ENCODE peak calls at places on chromosomes 4 and X, in four cellular contexts. X is IMR-90, I is H9, S is H1. K is an unnamed sample.
A peak's percentile ranks its signal among the peaks of the same experiment; 100 is the strongest.

GRCh38 chrX:133674726-133675470 is 259.6 kb upstream of the GPC4 start:
- DNase-seq in X (no peak), I (peak; percentile 32), S (no peak), K (peak; percentile 78)

GRCh38 chr4:38125816-38126215 is 165.6 kb downstream of the PTTG2 start:
- DNase-seq in S (no peak), X (peak; percentile 60), I (no peak), K (no peak)

GRCh38 chr4:174314770-174315169 is 31.1 kb downstream of the CEP44 start:
- DNase-seq in X (peak; percentile 65), S (peak; percentile 3), I (peak; percentile 44), K (peak; percentile 82)

GRCh38 chr4:75708218-75708691 is 16.1 kb upstream of the USO1 start:
- DNase-seq in X (no peak), I (no peak), S (no peak), K (peak; percentile 53)

GRCh38 chr4:56307423-56307822 is 79.9 kb downstream of the AASDH start:
- DNase-seq in I (no peak), S (no peak), X (peak; percentile 4), K (no peak)

GRCh38 chrX:106783716-106784115 is 18.8 kb upstream of the TBC1D8B start:
- DNase-seq in X (no peak), S (peak; percentile 17), I (peak; percentile 50), K (peak; percentile 5)

GRCh38 chrX:63513825-63514574 is 162.9 kb upstream of the SPIN4 start:
- DNase-seq in S (no peak), I (no peak), X (peak; percentile 80), K (no peak)

GRCh38 chr4:153153339-153153851 is 50.8 kb upstream of the TRIM2 start:
- DNase-seq in X (peak; percentile 7), I (peak; percentile 75), S (no peak), K (peak; percentile 90)

GRCh38 chrX:153379508-153379907 is 21.6 kb downstream of the PNMA6E start:
- DNase-seq in S (no peak), I (no peak), X (no peak), K (no peak)

GRCh38 chr4:113957961-113958360 is 21.5 kb downstream of the ARSJ start:
- DNase-seq in I (no peak), X (peak; percentile 63), S (no peak), K (no peak)

GRCh38 chrX:11016728-11017127 is 94.4 kb upstream of the HCCS start:
- DNase-seq in S (no peak), X (no peak), I (no peak), K (no peak)

GRCh38 chr4:94452476-94453300 is 946 bp downstream of the PDLIM5 start:
- DNase-seq in I (peak; percentile 78), S (peak; percentile 54), X (peak; percentile 82), K (peak; percentile 91)

GRCh38 chrX:153539171-153539978 is 21.9 kb downstream of the ATP2B3 start:
- DNase-seq in S (peak; percentile 31), I (peak; percentile 81), X (peak; percentile 44), K (peak; percentile 64)

GRCh38 chrX:46588263-46588662 is 14.7 kb downstream of the CHST7 start:
- DNase-seq in X (peak; percentile 68), S (no peak), I (peak; percentile 61), K (peak; percentile 52)

DNA sequence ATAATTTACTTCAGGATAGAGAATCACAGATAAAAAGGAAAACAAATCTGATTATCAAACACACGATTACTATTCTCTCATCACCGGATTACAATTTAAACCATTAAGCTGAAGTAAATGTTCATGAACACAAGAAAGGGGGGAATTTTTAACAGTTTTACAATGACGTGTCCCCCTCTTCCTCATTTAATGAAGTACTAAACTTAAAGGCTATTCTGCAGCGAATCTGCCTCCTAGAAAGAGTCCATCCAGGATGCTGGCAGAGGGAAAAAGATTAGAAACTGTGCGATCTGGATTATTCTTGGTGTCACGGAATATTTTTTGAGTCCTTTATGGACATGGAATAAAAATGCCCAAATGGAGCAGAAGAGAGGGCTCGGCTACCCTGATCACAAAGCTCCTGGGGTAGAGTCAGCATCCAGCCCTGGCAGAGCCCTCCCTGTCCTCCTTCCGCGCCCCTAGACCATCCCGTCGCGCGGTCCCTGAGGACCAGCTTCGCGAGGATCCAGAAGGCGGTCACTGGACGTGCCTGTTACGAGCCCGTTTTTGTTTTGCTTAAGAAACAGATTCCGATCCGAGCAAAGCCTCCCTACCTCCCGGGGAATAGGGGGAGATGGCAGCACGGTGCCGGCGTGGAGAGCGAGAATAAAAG is 1.2 kb downstream of the ELF2 start:
- DNase-seq in X (peak; percentile 41), I (no peak), S (no peak), K (no peak)
- H2BK5ac ChIP-seq in X (no peak overlapping the region), I (no peak overlapping the region), S (peak overlapping the region; percentile 55), K (no peak overlapping the region)

DNA sequence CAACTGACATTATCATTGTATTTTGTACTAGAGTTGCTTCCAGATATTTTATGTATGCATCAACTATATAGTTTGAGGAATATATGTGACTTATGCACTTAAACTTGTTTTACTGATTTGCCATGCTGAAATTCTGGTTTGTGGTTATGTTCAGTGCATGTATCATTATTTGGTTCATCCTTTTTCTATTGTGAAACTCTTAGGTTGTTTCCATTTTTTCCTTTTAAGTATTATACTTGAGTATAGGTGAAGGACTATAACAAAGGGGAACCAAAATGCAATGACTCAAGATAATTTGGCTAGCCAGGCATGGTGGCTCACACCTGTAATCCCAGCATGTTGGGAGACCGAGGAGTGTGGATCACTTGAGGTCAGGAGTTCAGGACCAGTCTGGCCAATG is 21.1 kb upstream of the EPGN start:
- DNase-seq in X (no peak), S (no peak), I (no peak), K (no peak)
- H4K5ac ChIP-seq in X (no peak overlapping the region), S (no peak overlapping the region), I (no peak overlapping the region), K (no peak overlapping the region)

DNA sequence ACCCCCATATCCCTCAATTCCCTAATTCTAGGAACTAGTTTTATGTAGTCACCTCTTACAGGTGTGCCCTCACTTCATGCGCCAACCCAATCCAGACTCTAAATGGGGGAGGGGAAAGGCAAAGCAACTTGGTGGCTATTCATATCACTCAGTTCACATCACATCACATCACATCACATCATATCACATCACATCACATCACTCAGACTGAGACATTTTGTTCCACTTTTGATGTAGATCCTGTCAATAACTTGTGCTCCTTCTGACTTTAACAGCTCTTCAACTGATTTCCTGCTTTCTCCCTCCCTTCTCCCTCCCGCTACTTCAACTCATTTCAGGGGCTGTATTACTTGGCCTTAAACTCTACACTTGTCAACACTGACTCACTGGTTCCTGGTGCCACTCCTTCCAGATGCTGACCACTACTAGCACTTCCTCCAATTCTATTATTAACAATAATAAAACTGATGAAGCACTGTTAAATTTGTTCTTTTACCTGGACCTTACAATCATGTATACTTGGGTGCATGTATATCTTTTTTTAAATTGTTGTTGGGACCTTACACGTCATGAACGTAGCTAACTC is 29.1 kb upstream of the PLS3 start:
- DNase-seq in X (peak; percentile 65), I (no peak), S (no peak), K (no peak)
- H2BK5ac ChIP-seq in X (no peak overlapping the region), I (no peak overlapping the region), S (no peak overlapping the region), K (no peak overlapping the region)

GRCh38 chr4:8403173-8403753 is 37.3 kb downstream of the ACOX3 start:
- DNase-seq in X (peak; percentile 77), I (peak; percentile 77), S (peak; percentile 33), K (peak; percentile 75)

GRCh38 chr4:8402181-8402597 is 38.3 kb downstream of the ACOX3 start:
- DNase-seq in S (no peak), X (no peak), I (no peak), K (no peak)

GRCh38 chr4:8403981-8404380 is 36.5 kb downstream of the ACOX3 start:
- DNase-seq in S (no peak), I (no peak), X (no peak), K (no peak)

GRCh38 chr4:8401665-8402064 is 38.9 kb downstream of the ACOX3 start:
- DNase-seq in S (no peak), I (no peak), X (no peak), K (no peak)

DNA sequence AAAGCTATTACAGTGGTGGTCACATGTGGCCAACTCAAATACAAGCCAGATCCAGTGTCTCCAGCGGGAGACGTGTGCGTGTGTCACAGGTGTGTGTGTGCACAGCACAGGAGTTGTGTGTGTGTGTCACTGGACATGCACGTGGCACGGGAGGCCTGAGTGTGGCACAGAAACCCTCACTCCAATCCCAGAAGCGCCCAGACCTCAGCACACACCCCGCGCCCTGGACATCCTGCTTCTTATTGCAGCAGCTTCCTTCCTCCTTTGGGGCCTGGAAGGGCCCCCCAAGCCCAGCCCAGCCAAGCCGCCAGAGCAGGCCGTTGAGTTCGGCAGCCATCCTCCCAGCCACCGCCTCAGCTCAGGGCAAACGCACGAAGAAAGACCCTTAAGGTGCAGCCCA is 37.9 kb downstream of the ACOX3 start:
- DNase-seq in S (no peak), I (no peak), X (no peak), K (no peak)
- H4K5ac ChIP-seq in S (no peak overlapping the region), I (no peak overlapping the region), X (no peak overlapping the region), K (no peak overlapping the region)

DNA sequence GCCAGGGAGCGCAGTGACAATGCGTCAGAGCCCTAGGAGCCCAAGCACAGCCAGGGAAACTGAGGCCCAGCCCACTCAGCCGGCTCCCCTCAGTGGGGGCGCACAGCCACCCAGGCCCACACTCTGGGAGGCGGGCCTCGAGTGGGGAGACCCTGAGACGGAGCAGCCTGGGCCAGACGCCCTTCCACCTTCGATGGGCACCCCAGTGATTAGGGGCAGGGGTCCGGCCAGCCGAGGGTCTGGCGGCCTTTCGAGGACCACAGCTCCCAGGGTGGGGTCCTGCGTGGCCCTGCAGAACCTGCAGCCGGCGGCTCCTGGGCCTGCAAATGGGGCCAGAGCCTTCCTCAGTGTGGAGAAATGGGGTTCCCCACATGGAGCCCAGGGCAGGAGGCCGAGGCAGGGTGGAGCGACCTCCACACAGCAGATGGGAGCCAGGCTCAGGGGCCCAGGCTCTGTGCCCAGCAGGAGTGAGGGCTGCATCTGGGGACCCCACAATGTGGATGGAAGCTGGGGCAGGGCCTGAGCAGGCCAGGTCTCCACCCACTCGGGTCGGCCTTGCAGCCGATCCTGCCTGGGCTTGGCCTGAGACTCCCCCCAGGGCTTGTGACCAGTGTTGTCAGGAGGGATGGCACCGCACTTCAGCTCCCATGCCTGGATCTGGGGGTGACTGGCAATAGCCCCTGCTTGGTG is 5.0 kb downstream of the HGFAC start:
- DNase-seq in I (no peak), X (no peak), S (no peak), K (no peak)
- H2BK5ac ChIP-seq in I (no peak overlapping the region), X (no peak overlapping the region), S (no peak overlapping the region), K (no peak overlapping the region)

DNA sequence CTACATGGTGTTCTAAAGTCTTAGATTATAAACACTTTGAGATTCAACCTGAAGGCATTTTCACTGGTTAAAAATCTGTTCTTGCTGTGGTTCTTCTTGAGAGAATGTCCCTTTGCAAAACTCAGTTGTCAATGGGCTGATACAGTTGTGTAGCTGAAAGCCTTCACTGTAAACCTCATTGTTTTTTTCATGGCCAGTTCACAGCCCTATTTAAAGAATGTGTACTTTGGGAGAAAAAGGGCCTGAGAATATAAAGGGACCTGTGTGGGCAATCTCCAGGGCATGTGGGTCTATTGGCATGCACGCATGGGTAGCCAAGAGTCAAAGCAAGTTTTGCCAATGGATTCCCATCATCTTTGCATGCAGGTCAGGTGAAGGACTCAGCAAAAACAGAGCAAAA is 7.8 kb upstream of the MAP7D3 start:
- DNase-seq in X (no peak), S (no peak), I (no peak), K (no peak)
- H4K5ac ChIP-seq in X (peak overlapping the region; percentile 54), S (no peak overlapping the region), I (no peak overlapping the region), K (no peak overlapping the region)

GRCh38 chr4:16516796-16517413 is 290.6 kb upstream of the TAPT1 start:
- DNase-seq in I (no peak), X (peak; percentile 85), S (peak; percentile 13), K (peak; percentile 69)

GRCh38 chr4:16508968-16509367 is 282.7 kb upstream of the TAPT1 start:
- DNase-seq in X (no peak), I (no peak), S (no peak), K (peak; percentile 45)

DNA sequence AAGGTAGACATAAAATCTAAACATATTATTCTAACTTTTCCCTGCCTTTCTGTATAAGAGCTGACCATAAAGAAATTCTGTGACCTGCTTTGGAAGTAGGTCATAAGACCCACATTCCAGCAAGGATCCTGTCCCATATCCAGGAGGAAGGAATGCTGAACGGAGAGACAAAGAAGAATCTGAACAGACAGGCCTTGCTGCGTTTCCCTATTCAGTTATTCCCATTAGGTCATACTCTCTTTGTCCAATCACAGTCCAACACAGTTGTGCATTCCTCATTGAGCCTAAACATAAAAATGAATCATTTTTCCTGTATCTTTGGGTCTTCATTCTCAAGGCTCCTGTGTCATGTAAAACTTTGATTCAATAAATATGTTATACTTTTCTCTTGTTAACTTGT is 287.6 kb upstream of the TAPT1 start:
- DNase-seq in X (peak; percentile 60), S (no peak), I (no peak), K (no peak)
- H2BK5ac ChIP-seq in X (no peak overlapping the region), S (no peak overlapping the region), I (no peak overlapping the region), K (no peak overlapping the region)

K was measured in mesendoderm.